ENCODE peak calls at places on chromosome 9, in five cellular contexts. Y, G, H, C and J are unnamed samples.

GRCh38 chr9:108056805-108057386 is 567.3 kb upstream of the KLF4 start:
- DNase-seq in Y (no peak), G (peak), H (no peak), C (peak), J (no peak)

GRCh38 chr9:78030553-78031270 is 899 bp downstream of the GNAQ start:
- DNase-seq in Y (peak), G (no peak), H (peak), C (no peak), J (peak)

GRCh38 chr9:137077010-137077747 is at the start of gene UAP1L1:
- DNase-seq in Y (peak), G (no peak), H (peak), C (no peak), J (no peak)

GRCh38 chr9:77649109-77649812 is 1.1 kb upstream of the GNA14 start:
- DNase-seq in Y (no peak), G (no peak), H (no peak), C (no peak), J (no peak)

GRCh38 chr9:16361118-16361517 is 509.4 kb downstream of the BNC2 start:
- DNase-seq in Y (no peak), G (no peak), H (no peak), C (no peak), J (no peak)

GRCh38 chr9:33820231-33820745 is 3.3 kb downstream of the UBE2R2 start:
- DNase-seq in Y (no peak), G (no peak), H (no peak), C (no peak), J (no peak)

GRCh38 chr9:111272571-111272970 is 57.5 kb downstream of the OR2K2 start:
- DNase-seq in Y (no peak), G (no peak), H (no peak), C (no peak), J (no peak)

GRCh38 chr9:88950341-88951141 is 40.7 kb upstream of the S1PR3 start:
- DNase-seq in Y (no peak), G (peak), H (no peak), C (peak), J (no peak)

GRCh38 chr9:128383791-128384190 is 12.6 kb downstream of the URM1 start:
- DNase-seq in Y (no peak), G (no peak), H (no peak), C (no peak), J (no peak)

GRCh38 chr9:78130004-78130403 is 98.4 kb upstream of the GNAQ start:
- DNase-seq in Y (no peak), G (no peak), H (no peak), C (peak), J (no peak)

GRCh38 chr9:19020886-19021285 is 12.1 kb downstream of the SAXO1 start:
- DNase-seq in Y (no peak), G (no peak), H (no peak), C (no peak), J (no peak)

GRCh38 chr9:108860354-108860753 is 1.7 kb upstream of the ACTL7A start:
- DNase-seq in Y (no peak), G (no peak), H (no peak), C (peak), J (no peak)

GRCh38 chr9:128055222-128056040 is 11.7 kb downstream of the NAIF1 start:
- DNase-seq in Y (no peak), G (no peak), H (peak), C (no peak), J (no peak)

GRCh38 chr9:131121346-131121745 is 4.0 kb upstream of the NUP214 start:
- DNase-seq in Y (no peak), G (no peak), H (no peak), C (no peak), J (no peak)

GRCh38 chr9:127753148-127753547 is 18.1 kb upstream of the TOR2A start:
- DNase-seq in Y (no peak), G (no peak), H (no peak), C (no peak), J (no peak)

GRCh38 chr9:130693101-130693425 is 517 bp upstream of the EXOSC2 start:
- DNase-seq in Y (no peak), G (no peak), H (no peak), C (no peak), J (no peak)

GRCh38 chr9:96117398-96118060 is 184.4 kb downstream of the HSD17B3 start:
- DNase-seq in Y (no peak), G (no peak), H (no peak), C (no peak), J (no peak)

GRCh38 chr9:3682186-3682585 is 156.4 kb upstream of the RFX3 start:
- DNase-seq in Y (no peak), G (no peak), H (no peak), C (no peak), J (no peak)

GRCh38 chr9:12849486-12850010 is 74.7 kb downstream of the LURAP1L start:
- DNase-seq in Y (no peak), G (no peak), H (no peak), C (no peak), J (no peak)

GRCh38 chr9:18159254-18159653 is 314.7 kb upstream of the ADAMTSL1 start:
- DNase-seq in Y (no peak), G (no peak), H (no peak), C (no peak), J (no peak)